ENCODE peak calls at places on chromosomes 4 and X, in nine cellular contexts. U is stomach; Y is cardiac muscle cell; O is GM23248; A is neural progenitor cell; L is pancreas; D is body of pancreas; V is prostate gland; M is CD8-positive, alpha-beta T cell. W is an unnamed sample.
A peak's percentile ranks its signal among the peaks of the same experiment; 100 is the strongest.

GRCh38 chr4:98642991-98643426 is 15.4 kb downstream of the TSPAN5 start:
- DNase-seq in Y (no peak), M (no peak), V (no peak), U (no peak), D (no peak), L (no peak), A (no peak), O (peak; percentile 62), W (no peak)

GRCh38 chr4:40719008-40719623 is 30.6 kb upstream of the NSUN7 start:
- DNase-seq in O (peak; percentile 63), L (no peak), D (peak; percentile 25), U (no peak), V (peak; percentile 46), M (no peak), Y (peak; percentile 68), A (peak; percentile 69), W (no peak)

GRCh38 chr4:5760246-5760645 is 49.2 kb downstream of the EVC start:
- DNase-seq in D (no peak), L (no peak), V (no peak), O (no peak), U (no peak), Y (no peak), A (no peak), M (no peak), W (no peak)

GRCh38 chr4:94039226-94039625 is 168.4 kb upstream of the SMARCAD1 start:
- DNase-seq in U (no peak), L (no peak), O (no peak), Y (no peak), A (no peak), M (no peak), V (no peak), D (no peak), W (no peak)

GRCh38 chr4:112857461-112857860 is 192.0 kb upstream of the ANK2 start:
- DNase-seq in U (no peak), V (no peak), M (no peak), Y (no peak), L (no peak), A (no peak), O (peak; percentile 94), D (no peak), W (no peak)

GRCh38 chrX:38890963-38891362 is 89.7 kb downstream of the MID1IP1 start:
- DNase-seq in O (no peak), D (no peak), V (no peak), L (no peak), M (no peak), U (no peak), Y (no peak), A (no peak), W (no peak)

GRCh38 chr4:188439641-188440311 is 300.5 kb downstream of the TRIML1 start:
- DNase-seq in A (no peak), O (peak; percentile 2), V (peak; percentile 51), M (no peak), L (peak; percentile 57), Y (peak; percentile 41), U (peak; percentile 32), D (peak; percentile 26), W (peak; percentile 72)

GRCh38 chr4:4831825-4832224 is 27.6 kb upstream of the MSX1 start:
- DNase-seq in V (no peak), M (no peak), L (no peak), U (no peak), D (no peak), O (no peak), A (no peak), Y (no peak), W (no peak)

GRCh38 chrX:39328661-39329060 is 527.4 kb downstream of the MID1IP1 start:
- DNase-seq in A (no peak), L (no peak), M (no peak), D (no peak), U (no peak), O (no peak), Y (no peak), V (no peak), W (no peak)

GRCh38 chrX:15874672-15875071 is 20.1 kb upstream of the AP1S2 start:
- DNase-seq in Y (no peak), D (no peak), U (no peak), O (no peak), L (no peak), M (no peak), V (no peak), A (no peak), W (no peak)

GRCh38 chrX:129472116-129472515 is 51.2 kb downstream of the SMARCA1 start:
- DNase-seq in O (peak; percentile 67), D (no peak), V (peak; percentile 17), Y (no peak), M (no peak), U (no peak), L (no peak), A (no peak), W (no peak)

GRCh38 chr4:15234585-15235126 is 193.2 kb upstream of the C1QTNF7 start:
- DNase-seq in O (peak; percentile 94), V (no peak), D (no peak), A (no peak), M (no peak), L (no peak), U (no peak), Y (no peak), W (no peak)

GRCh38 chr4:116788723-116789122 is 296.7 kb downstream of the TRAM1L1 start:
- DNase-seq in Y (no peak), A (peak; percentile 3), M (no peak), U (no peak), L (no peak), O (no peak), D (no peak), V (no peak), W (peak; percentile 10)

GRCh38 chr4:10226756-10227155 is 110.2 kb upstream of the WDR1 start:
- DNase-seq in A (no peak), D (no peak), V (no peak), Y (no peak), U (no peak), O (peak; percentile 75), M (no peak), L (no peak), W (no peak)

GRCh38 chr4:158007566-158007965 is 165.3 kb downstream of the GASK1B start:
- DNase-seq in O (peak; percentile 12), D (no peak), V (no peak), Y (no peak), A (no peak), L (no peak), M (no peak), U (no peak), W (no peak)
- H3K27ac ChIP-seq in O (no peak overlapping the region), D (no peak overlapping the region), V (no peak overlapping the region), Y (no peak overlapping the region), A (no peak overlapping the region), L (no peak overlapping the region), M (no peak overlapping the region), U (peak overlapping the region; percentile 18), W (no peak overlapping the region)

DNA sequence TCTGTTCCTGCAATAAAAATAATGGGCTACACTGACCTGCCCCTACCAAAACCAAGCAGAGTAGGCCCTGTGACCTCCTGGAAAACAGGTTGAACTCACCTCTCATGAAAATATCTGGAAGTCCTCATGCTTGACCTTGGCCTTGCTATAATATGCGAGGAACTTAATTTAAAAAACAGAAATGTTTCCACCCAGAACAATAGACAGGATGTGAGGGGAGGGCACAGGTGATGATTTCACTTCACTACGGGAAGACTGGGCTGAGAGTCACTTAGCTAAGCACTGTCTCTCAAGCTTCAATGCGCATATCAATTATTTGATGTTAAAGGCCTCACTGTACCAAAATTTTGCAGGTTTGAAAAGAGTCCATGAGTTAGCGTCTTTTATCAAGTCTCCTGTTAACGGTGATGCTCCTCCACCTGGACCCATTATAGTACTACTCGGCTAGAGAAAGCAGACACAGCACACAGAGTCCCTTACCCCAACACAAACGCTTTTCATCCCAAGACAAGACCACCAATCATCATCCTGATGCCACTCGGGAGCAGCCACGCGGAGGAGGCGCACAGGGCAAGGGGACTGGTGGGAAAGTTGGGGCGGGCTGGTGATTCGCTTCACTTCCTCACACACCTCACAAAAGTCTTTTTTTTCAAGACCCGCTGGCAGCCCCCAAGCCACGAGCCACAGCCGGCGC is 25.9 kb downstream of the ZNF721 start:
- DNase-seq in U (no peak), A (peak; percentile 40), O (peak; percentile 15), M (no peak), Y (no peak), D (no peak), V (no peak), L (no peak), W (peak; percentile 45)
- H3K9me3 ChIP-seq in U (peaks cover 42% of the 10 kb centered on the region), A (peaks cover 36% of the 10 kb centered on the region), O (no peaks in the 10 kb centered on the region), M (peaks cover 26% of the 10 kb centered on the region), Y (no peaks in the 10 kb centered on the region), D (no peaks in the 10 kb centered on the region), V (no peaks in the 10 kb centered on the region), L (no peaks in the 10 kb centered on the region), W (peaks cover 32% of the 10 kb centered on the region)

DNA sequence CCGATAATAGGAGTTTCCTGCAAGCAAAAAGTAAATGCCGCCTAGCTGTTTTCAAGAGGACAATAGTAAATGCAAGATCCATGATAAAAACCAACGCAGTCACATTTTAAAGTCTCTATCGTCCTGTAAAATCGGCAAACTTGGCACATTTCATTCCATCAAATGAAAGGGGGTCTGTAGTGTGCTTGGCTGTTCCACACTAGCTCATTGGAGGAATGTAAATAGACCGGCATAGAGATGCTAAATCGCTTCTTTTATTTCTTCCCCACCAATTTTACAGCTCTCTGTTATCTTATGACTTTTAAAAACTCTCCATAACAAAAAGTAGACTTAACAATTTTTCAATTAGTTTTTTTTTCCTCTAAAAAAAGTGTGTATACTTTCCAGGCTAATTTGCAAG is 202.2 kb downstream of the NLGN4X start:
- DNase-seq in D (no peak), L (no peak), M (no peak), V (no peak), U (no peak), Y (no peak), A (no peak), O (no peak), W (no peak)
- H3K27ac ChIP-seq in D (no peak overlapping the region), L (no peak overlapping the region), M (no peak overlapping the region), V (no peak overlapping the region), U (no peak overlapping the region), Y (no peak overlapping the region), A (no peak overlapping the region), O (no peak overlapping the region), W (no peak overlapping the region)

GRCh38 chr4:33518852-33519251 is 2725.5 kb downstream of the ARAP2 start:
- DNase-seq in U (no peak), M (no peak), A (no peak), Y (no peak), D (no peak), O (no peak), V (no peak), L (no peak), W (no peak)
- H3K9me3 ChIP-seq in U (peaks cover 18% of the 10 kb centered on the region), M (no peaks in the 10 kb centered on the region), A (no peaks in the 10 kb centered on the region), Y (peaks cover 2% of the 10 kb centered on the region), D (no peaks in the 10 kb centered on the region), O (no peaks in the 10 kb centered on the region), V (no peaks in the 10 kb centered on the region), L (no peaks in the 10 kb centered on the region), W (no peaks in the 10 kb centered on the region)

GRCh38 chr4:38805530-38806145 is 1.0 kb upstream of the TLR1 start:
- DNase-seq in A (no peak), V (no peak), M (no peak), L (no peak), U (no peak), D (no peak), Y (no peak), O (peak; percentile 12), W (peak; percentile 24)
- H3K27ac ChIP-seq in A (no peak overlapping the region), V (no peak overlapping the region), M (peak overlapping the region; percentile 48), L (no peak overlapping the region), U (peak overlapping the region; percentile 72), D (no peak overlapping the region), Y (no peak overlapping the region), O (no peak overlapping the region), W (no peak overlapping the region)